ENCODE peak calls at places on chromosome 11, in nine cellular contexts. Y is NCI-H524; Q is bronchial epithelial cell; P is kidney; K is ascending aorta; H is WTC11; C is frontal cortex; I is effector CD4-positive, alpha-beta T cell; X is skeletal muscle cell. R is an unnamed sample.

GRCh38 chr11:110883266-110883665 is 171.0 kb upstream of the ARHGAP20 start:
- DNase-seq in X (no peak), H (no peak), I (no peak), Q (no peak), C (no peak), Y (no peak), P (no peak), K (no peak), R (no peak)

GRCh38 chr11:128488471-128488870 is 98.9 kb downstream of the ETS1 start:
- DNase-seq in X (peak; percentile 89), H (no peak), K (no peak), Q (peak; percentile 89), C (no peak), P (no peak), I (peak; percentile 38), Y (no peak), R (no peak)

GRCh38 chr11:93895106-93895862 is 44.9 kb upstream of the VSTM5 start:
- DNase-seq in P (no peak), K (no peak), Y (peak; percentile 64), H (peak; percentile 20), C (peak; percentile 6), Q (peak; percentile 72), X (no peak), I (no peak), R (no peak)

GRCh38 chr11:10628506-10629236 is 60.2 kb upstream of the LYVE1 start:
- DNase-seq in H (no peak), C (no peak), X (no peak), Q (no peak), I (no peak), P (no peak), K (no peak), Y (no peak), R (peak; percentile 49)

GRCh38 chr11:352456-353180 is 16.7 kb upstream of the B4GALNT4 start:
- DNase-seq in I (no peak), P (no peak), C (no peak), Q (no peak), X (no peak), H (no peak), K (no peak), Y (no peak), R (no peak)

GRCh38 chr11:33448461-33449130 is 191.4 kb downstream of the HIPK3 start:
- DNase-seq in C (no peak), Q (peak; percentile 31), X (no peak), P (no peak), Y (no peak), H (no peak), K (no peak), I (no peak), R (no peak)

GRCh38 chr11:70697701-70698100 is 299.4 kb downstream of the CTTN start:
- DNase-seq in P (peak; percentile 60), K (no peak), H (no peak), I (no peak), Y (no peak), Q (no peak), C (no peak), X (no peak), R (no peak)

GRCh38 chr11:119025099-119025473 is 5.6 kb downstream of the SLC37A4 start:
- DNase-seq in X (no peak), I (no peak), C (no peak), Y (no peak), P (no peak), H (no peak), K (no peak), Q (no peak), R (no peak)

GRCh38 chr11:118415739-118416068 is 14.3 kb downstream of the ATP5MG start:
- DNase-seq in P (no peak), H (peak; percentile 46), C (no peak), Q (peak; percentile 75), X (peak; percentile 87), K (no peak), Y (no peak), I (no peak), R (no peak)